ENCODE peak calls at places on chromosomes 12 and 14, in five cellular contexts. C, O, Y, W and D are unnamed samples.

GRCh38 chr12:54977155-54977554 is 7.4 kb downstream of the TESPA1 start:
- DNase-seq in Y (peak), C (no peak), W (no peak), O (peak), D (no peak)

GRCh38 chr12:16603265-16603915 is 2.6 kb downstream of the LMO3 start:
- DNase-seq in O (no peak), C (no peak), Y (no peak), W (no peak), D (no peak)

GRCh38 chr14:75205586-75205985 is 29.2 kb upstream of the TMED10 start:
- DNase-seq in O (peak), W (no peak), Y (peak), C (no peak), D (peak)

GRCh38 chr14:63492391-63492790 is 50.8 kb downstream of the PPP2R5E start:
- DNase-seq in Y (no peak), C (no peak), W (no peak), O (peak), D (no peak)

GRCh38 chr12:105228494-105228893 is 7.5 kb downstream of the APPL2 start:
- DNase-seq in O (peak), W (no peak), C (no peak), Y (no peak), D (no peak)

GRCh38 chr14:85399196-85399595 is 130.7 kb upstream of the FLRT2 start:
- DNase-seq in C (no peak), Y (no peak), O (peak), W (no peak), D (no peak)

GRCh38 chr14:68466491-68466977 is 326.3 kb downstream of the ZFP36L1 start:
- DNase-seq in C (no peak), Y (peak), O (peak), W (no peak), D (no peak)

GRCh38 chr14:22977684-22978486 is 4.5 kb downstream of the AJUBA start:
- DNase-seq in O (peak), Y (peak), W (peak), C (peak), D (no peak)

GRCh38 chr12:17108877-17109520 is 503.0 kb upstream of the LMO3 start:
- DNase-seq in Y (no peak), C (no peak), W (no peak), O (no peak), D (no peak)

GRCh38 chr14:74913986-74914573 is 9.0 kb downstream of the RPS6KL1 start:
- DNase-seq in O (peak), W (no peak), C (no peak), Y (peak), D (no peak)

GRCh38 chr12:39351153-39351552 is 91.8 kb downstream of the KIF21A start:
- DNase-seq in O (no peak), C (no peak), W (no peak), Y (no peak), D (no peak)

GRCh38 chr14:89787525-89787924 is 167.0 kb downstream of the EFCAB11 start:
- DNase-seq in O (no peak), Y (peak), W (no peak), C (no peak), D (no peak)

GRCh38 chr14:52833891-52834290 is 42.5 kb upstream of the GNPNAT1 start:
- DNase-seq in C (no peak), Y (no peak), O (no peak), W (no peak), D (no peak)

GRCh38 chr14:48914382-48914781 is 671.8 kb downstream of the RPS29 start:
- DNase-seq in O (no peak), W (no peak), C (no peak), Y (no peak), D (no peak)

GRCh38 chr14:94575730-94576585 is 5.3 kb upstream of the SERPINA5 start:
- DNase-seq in W (peak), Y (peak), O (peak), C (no peak), D (no peak)

GRCh38 chr12:121804417-121805111 is 755 bp downstream of the SETD1B start:
- DNase-seq in C (no peak), W (peak), O (no peak), Y (peak), D (no peak)

GRCh38 chr14:100807496-100807895 is 18.4 kb upstream of the MEG3 start:
- DNase-seq in Y (no peak), W (peak), O (no peak), C (no peak), D (no peak)

GRCh38 chr14:100813291-100813690 is 12.6 kb upstream of the MEG3 start:
- DNase-seq in C (no peak), W (peak), Y (no peak), O (no peak), D (no peak)

GRCh38 chr14:100807979-100808734 is 17.8 kb upstream of the MEG3 start:
- DNase-seq in W (peak), C (no peak), O (no peak), Y (no peak), D (no peak)

GRCh38 chr14:100810861-100811461 is 15.0 kb upstream of the MEG3 start:
- DNase-seq in Y (peak), C (no peak), O (peak), W (peak), D (no peak)

DNA sequence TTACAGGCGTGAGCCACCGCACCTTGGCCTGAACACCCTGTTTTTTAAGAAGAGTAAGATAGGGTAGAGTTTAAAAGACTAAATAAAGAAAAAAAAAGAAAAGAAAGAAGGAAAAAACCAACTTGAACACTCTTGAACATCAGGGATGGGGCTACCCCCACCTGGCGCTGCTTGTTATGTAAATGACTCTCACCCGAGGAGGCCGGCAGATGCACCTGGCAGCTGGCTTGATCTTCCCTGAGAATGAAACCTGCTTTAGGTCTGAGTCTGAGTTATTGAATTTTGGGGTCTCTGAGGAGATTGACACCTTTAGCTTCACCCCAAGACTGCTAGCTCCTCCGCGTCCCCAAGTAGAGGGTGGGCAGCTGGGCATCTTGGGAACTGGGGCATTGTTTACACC is 15.5 kb upstream of the MEG3 start:
- DNase-seq in Y (no peak), O (no peak), W (peak), C (no peak), D (no peak)
- TF ChIP-seq CTCF in Y (no peak), O (no peak), W (no peak), C (no peak), D (no peak)

DNA sequence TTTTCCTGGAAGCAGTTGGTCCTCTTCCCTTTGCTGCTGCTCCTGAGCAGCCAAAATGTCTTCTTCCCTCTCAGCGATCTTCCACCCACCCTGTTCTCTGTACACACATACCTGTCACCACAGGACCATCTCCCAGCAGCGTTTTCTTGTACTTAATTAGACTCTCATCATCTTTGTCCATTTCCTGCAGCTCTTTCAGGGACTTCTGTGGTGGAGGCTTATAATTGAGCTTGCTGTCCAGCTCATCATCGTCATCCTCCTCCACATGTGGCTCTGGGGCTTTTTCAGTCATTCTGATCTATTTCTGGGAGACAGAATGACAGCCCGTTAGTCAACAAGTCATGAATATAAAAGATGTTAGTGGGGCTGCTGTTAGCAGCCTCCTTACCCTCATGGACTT is 11.0 kb downstream of the ARHGDIB start:
- DNase-seq in W (no peak), O (no peak), C (no peak), Y (no peak), D (no peak)
- TF ChIP-seq CTCF in W (no peak), O (no peak), C (no peak), Y (no peak), D (no peak)

GRCh38 chr14:54981698-54982097 is 45.2 kb downstream of the WDHD1 start:
- DNase-seq in W (no peak), C (no peak), O (peak), Y (no peak), D (no peak)
- TF ChIP-seq CTCF in W (no peak), C (peak), O (peak), Y (peak), D (peak)

GRCh38 chr12:50505386-50505827 is 622 bp downstream of the DIP2B start:
- DNase-seq in Y (peak), O (no peak), C (peak), W (peak), D (peak)
- TF ChIP-seq CTCF in Y (no peak), O (no peak), C (no peak), W (no peak), D (no peak)